ENCODE peak calls at places on chromosomes 3 and 15, in seven cellular contexts. One of them, this sample, is unnamed.

GRCh38 chr3:32224047-32224446 is 14.4 kb upstream of the CMTM8 start:
- DNase-seq in NCI-H1436: no peak
- DNase-seq in RWPE1: no peak
- DNase-seq in left ventricle myocardium inferior: no peak
- DNase-seq in heart left ventricle: no peak
- DNase-seq in HEK293T: no peak
- DNase-seq in SW480: no peak
- DNase-seq in this sample: no peak

GRCh38 chr15:52784799-52785671 is 5.1 kb downstream of the ONECUT1 start:
- DNase-seq in left ventricle myocardium inferior: no peak
- DNase-seq in SW480: no peak
- DNase-seq in heart left ventricle: no peak
- DNase-seq in NCI-H1436: no peak
- DNase-seq in HEK293T: no peak
- DNase-seq in RWPE1: no peak
- DNase-seq in this sample: no peak

GRCh38 chr3:151008699-151009098 is 36.2 kb upstream of the CLRN1 start:
- DNase-seq in heart left ventricle: no peak
- DNase-seq in SW480: peak
- DNase-seq in HEK293T: peak
- DNase-seq in NCI-H1436: peak
- DNase-seq in left ventricle myocardium inferior: no peak
- DNase-seq in RWPE1: no peak
- DNase-seq in this sample: peak

GRCh38 chr3:133474251-133474801 is 74.5 kb downstream of the BFSP2 start:
- DNase-seq in SW480: no peak
- DNase-seq in HEK293T: no peak
- DNase-seq in heart left ventricle: peak
- DNase-seq in left ventricle myocardium inferior: peak
- DNase-seq in NCI-H1436: peak
- DNase-seq in RWPE1: no peak
- DNase-seq in this sample: no peak

GRCh38 chr3:157417247-157417646 is 19.4 kb upstream of the PTX3 start:
- DNase-seq in NCI-H1436: no peak
- DNase-seq in HEK293T: no peak
- DNase-seq in SW480: no peak
- DNase-seq in left ventricle myocardium inferior: no peak
- DNase-seq in RWPE1: no peak
- DNase-seq in heart left ventricle: no peak
- DNase-seq in this sample: no peak

GRCh38 chr15:50166216-50166615 is 15.8 kb upstream of the SLC27A2 start:
- DNase-seq in RWPE1: peak
- DNase-seq in NCI-H1436: no peak
- DNase-seq in HEK293T: no peak
- DNase-seq in left ventricle myocardium inferior: no peak
- DNase-seq in heart left ventricle: no peak
- DNase-seq in SW480: no peak
- DNase-seq in this sample: peak

GRCh38 chr3:64555351-64555750 is 132.4 kb downstream of the ADAMTS9 start:
- DNase-seq in HEK293T: no peak
- DNase-seq in RWPE1: no peak
- DNase-seq in NCI-H1436: no peak
- DNase-seq in left ventricle myocardium inferior: no peak
- DNase-seq in SW480: no peak
- DNase-seq in heart left ventricle: no peak
- DNase-seq in this sample: no peak

GRCh38 chr3:53045784-53046170 is at the start of gene SFMBT1:
- DNase-seq in SW480: peak
- DNase-seq in RWPE1: peak
- DNase-seq in heart left ventricle: peak
- DNase-seq in left ventricle myocardium inferior: peak
- DNase-seq in NCI-H1436: no peak
- DNase-seq in HEK293T: peak
- DNase-seq in this sample: no peak

GRCh38 chr15:90189781-90190467 is 11.2 kb upstream of the SEMA4B start:
- DNase-seq in RWPE1: no peak
- DNase-seq in NCI-H1436: no peak
- DNase-seq in left ventricle myocardium inferior: no peak
- DNase-seq in HEK293T: no peak
- DNase-seq in heart left ventricle: no peak
- DNase-seq in SW480: no peak
- DNase-seq in this sample: no peak

GRCh38 chr15:39357478-39358268 is 223.2 kb upstream of the THBS1 start:
- DNase-seq in NCI-H1436: no peak
- DNase-seq in HEK293T: no peak
- DNase-seq in RWPE1: no peak
- DNase-seq in SW480: no peak
- DNase-seq in heart left ventricle: no peak
- DNase-seq in left ventricle myocardium inferior: no peak
- DNase-seq in this sample: no peak

GRCh38 chr3:154886437-154886836 is 193.7 kb upstream of the MME start:
- DNase-seq in RWPE1: peak
- DNase-seq in heart left ventricle: no peak
- DNase-seq in left ventricle myocardium inferior: peak
- DNase-seq in SW480: no peak
- DNase-seq in HEK293T: no peak
- DNase-seq in NCI-H1436: no peak
- DNase-seq in this sample: peak

GRCh38 chr3:62246094-62246493 is 127.3 kb downstream of the FEZF2 start:
- DNase-seq in HEK293T: no peak
- DNase-seq in RWPE1: peak
- DNase-seq in left ventricle myocardium inferior: no peak
- DNase-seq in SW480: no peak
- DNase-seq in heart left ventricle: no peak
- DNase-seq in NCI-H1436: no peak
- DNase-seq in this sample: peak

GRCh38 chr3:142947799-142948575 is 15.5 kb downstream of the PAQR9 start:
- DNase-seq in RWPE1: peak
- DNase-seq in SW480: no peak
- DNase-seq in HEK293T: no peak
- DNase-seq in NCI-H1436: no peak
- DNase-seq in heart left ventricle: no peak
- DNase-seq in left ventricle myocardium inferior: no peak
- DNase-seq in this sample: no peak

GRCh38 chr3:127275287-127275781 is 12.5 kb downstream of the PRR20G start:
- DNase-seq in HEK293T: no peak
- DNase-seq in SW480: peak
- DNase-seq in heart left ventricle: no peak
- DNase-seq in RWPE1: peak
- DNase-seq in NCI-H1436: no peak
- DNase-seq in left ventricle myocardium inferior: no peak
- DNase-seq in this sample: peak

GRCh38 chr3:190272747-190273146 is 49.5 kb downstream of the CLDN1 start:
- DNase-seq in NCI-H1436: no peak
- DNase-seq in RWPE1: no peak
- DNase-seq in heart left ventricle: no peak
- DNase-seq in SW480: no peak
- DNase-seq in HEK293T: no peak
- DNase-seq in left ventricle myocardium inferior: no peak
- DNase-seq in this sample: no peak

GRCh38 chr3:124281453-124282316 is 289.8 kb upstream of the ROPN1 start:
- DNase-seq in SW480: peak
- DNase-seq in heart left ventricle: no peak
- DNase-seq in RWPE1: peak
- DNase-seq in HEK293T: peak
- DNase-seq in left ventricle myocardium inferior: no peak
- DNase-seq in NCI-H1436: no peak
- DNase-seq in this sample: peak

This sample was measured in foreskin keratinocyte.